ENCODE peak calls at places on chromosomes 5 and 9, in ten cellular contexts. U is fibroblast of gingiva; D is IMR-90; R is GM18507; T is activated T-cell treated with anti-CD3 and anti-CD28 coated beads, Interleukin-2, amount 50 U/mL, for 72 hours; A is type B pancreatic cell; S is hypothalamus; O is upper lobe of right lung; Q is activated CD4-positive, alpha-beta memory T cell treated with anti-CD3 and anti-CD28 coated beads for 36 hours; B is stimulated activated naive B cell treated with anti-CD40 and anti-IgM and Interleukin-4, amounts not matched to agents 10 μg/mL and 1 μg/mL and 100 μg/mL, for 72 hours. L is an unnamed sample.

GRCh38 chr9:75001719-75002421 is 26.2 kb downstream of the CARNMT1 start:
- DNase-seq in U (peak; percentile 81), D (peak; percentile 91), R (no peak), T (peak; percentile 19), A (no peak), S (no peak), O (no peak), Q (no peak), B (peak; percentile 1), L (no peak)

GRCh38 chr9:94905606-94906005 is 179.1 kb downstream of the AOPEP start:
- DNase-seq in U (no peak), D (no peak), R (no peak), T (no peak), A (no peak), S (no peak), O (no peak), Q (no peak), B (no peak), L (no peak)

GRCh38 chr9:76415731-76416130 is 21.5 kb upstream of the RFK start:
- DNase-seq in U (peak; percentile 48), D (no peak), R (no peak), T (no peak), A (no peak), S (no peak), O (no peak), Q (no peak), B (no peak), L (no peak)

GRCh38 chr5:15365040-15365439 is 134.9 kb upstream of the FBXL7 start:
- DNase-seq in U (peak; percentile 9), D (no peak), R (no peak), T (no peak), A (no peak), S (no peak), O (no peak), Q (no peak), B (no peak), L (no peak)

GRCh38 chr9:128416432-128417019 is 4.1 kb upstream of the CERCAM start:
- DNase-seq in U (no peak), D (no peak), R (no peak), T (no peak), A (no peak), S (no peak), O (no peak), Q (no peak), B (no peak), L (no peak)

GRCh38 chr9:4435197-4435596 is 55.1 kb upstream of the SLC1A1 start:
- DNase-seq in U (peak; percentile 61), D (peak; percentile 23), R (no peak), T (no peak), A (no peak), S (no peak), O (no peak), Q (no peak), B (no peak), L (no peak)

GRCh38 chr9:5375091-5375490 is 35.4 kb upstream of the RLN1 start:
- DNase-seq in U (no peak), D (no peak), R (no peak), T (peak; percentile 32), A (no peak), S (no peak), O (no peak), Q (peak; percentile 76), B (no peak), L (no peak)

GRCh38 chr5:9877473-9877872 is 247.3 kb upstream of the TAS2R1 start:
- DNase-seq in U (no peak), D (no peak), R (no peak), T (no peak), A (no peak), S (no peak), O (no peak), Q (no peak), B (no peak), L (no peak)

GRCh38 chr9:113911850-113912249 is 35.7 kb downstream of the ZNF618 start:
- DNase-seq in U (no peak), D (no peak), R (no peak), T (no peak), A (no peak), S (no peak), O (no peak), Q (no peak), B (no peak), L (no peak)

GRCh38 chr5:121273818-121274433 is 577.8 kb upstream of the FTMT start:
- DNase-seq in U (peak; percentile 87), D (peak; percentile 93), R (no peak), T (no peak), A (no peak), S (no peak), O (no peak), Q (no peak), B (no peak), L (no peak)

GRCh38 chr5:59042201-59042600 is 459.3 kb downstream of the RAB3C start:
- DNase-seq in U (peak; percentile 73), D (peak; percentile 63), R (no peak), T (no peak), A (no peak), S (no peak), O (no peak), Q (no peak), B (no peak), L (no peak)

GRCh38 chr5:15703901-15704300 is 203.9 kb downstream of the FBXL7 start:
- DNase-seq in U (peak; percentile 79), D (no peak), R (no peak), T (no peak), A (no peak), S (no peak), O (no peak), Q (no peak), B (no peak), L (no peak)

GRCh38 chr5:73654171-73654811 is 28.3 kb downstream of the ARHGEF28 start:
- DNase-seq in U (no peak), D (peak; percentile 69), R (no peak), T (no peak), A (no peak), S (no peak), O (no peak), Q (no peak), B (no peak), L (no peak)

GRCh38 chr5:41414598-41414997 is 95.8 kb downstream of the PLCXD3 start:
- DNase-seq in U (peak; percentile 89), D (peak; percentile 96), R (no peak), T (no peak), A (no peak), S (no peak), O (no peak), Q (no peak), B (no peak), L (no peak)

GRCh38 chr9:96858018-96858573 is 3.8 kb upstream of the ZNF782 start:
- DNase-seq in U (no peak), D (peak; percentile 26), R (no peak), T (no peak), A (no peak), S (no peak), O (no peak), Q (no peak), B (no peak), L (no peak)

GRCh38 chr9:130298663-130299279 is 33.2 kb downstream of the HMCN2 start:
- DNase-seq in U (no peak), D (no peak), R (no peak), T (no peak), A (no peak), S (no peak), O (no peak), Q (no peak), B (no peak), L (no peak)

GRCh38 chr5:180041501-180042274 is 29.9 kb downstream of the RNF130 start:
- DNase-seq in U (no peak), D (no peak), R (no peak), T (no peak), A (no peak), S (no peak), O (no peak), Q (no peak), B (no peak), L (no peak)

GRCh38 chr9:21047315-21047714 is 15.9 kb upstream of the HACD4 start:
- DNase-seq in U (no peak), D (no peak), R (no peak), T (no peak), A (no peak), S (no peak), O (no peak), Q (no peak), B (no peak), L (no peak)

GRCh38 chr5:98259595-98259994 is 513.9 kb upstream of the RGMB start:
- DNase-seq in U (no peak), D (no peak), R (no peak), T (no peak), A (no peak), S (no peak), O (no peak), Q (no peak), B (no peak), L (no peak)

GRCh38 chr5:88675758-88676636 is 207.0 kb downstream of the MEF2C start:
- DNase-seq in U (no peak), D (peak; percentile 58), R (no peak), T (no peak), A (no peak), S (no peak), O (peak; percentile 66), Q (no peak), B (no peak), L (no peak)

GRCh38 chr9:95852059-95853032 is 23.1 kb upstream of the ERCC6L2 start:
- DNase-seq in U (no peak), D (peak; percentile 87), R (peak; percentile 35), T (peak; percentile 53), A (no peak), S (no peak), O (no peak), Q (no peak), B (peak; percentile 41), L (no peak)

GRCh38 chr5:126852916-126853315 is 76.0 kb downstream of the LMNB1 start:
- DNase-seq in U (no peak), D (no peak), R (no peak), T (peak; percentile 19), A (no peak), S (no peak), O (no peak), Q (no peak), B (no peak), L (no peak)

GRCh38 chr9:16031486-16031885 is 478.6 kb downstream of the CCDC171 start:
- DNase-seq in U (no peak), D (no peak), R (no peak), T (no peak), A (no peak), S (no peak), O (no peak), Q (no peak), B (no peak), L (no peak)

GRCh38 chr5:66223637-66224036 is 79.5 kb downstream of the SREK1 start:
- DNase-seq in U (peak; percentile 8), D (no peak), R (no peak), T (no peak), A (no peak), S (peak; percentile 22), O (no peak), Q (peak; percentile 17), B (no peak), L (no peak)

GRCh38 chr9:126621919-126622735 is 8.4 kb downstream of the LMX1B start:
- DNase-seq in U (no peak), D (no peak), R (no peak), T (no peak), A (no peak), S (no peak), O (no peak), Q (no peak), B (no peak), L (no peak)

GRCh38 chr5:80034962-80035821 is at the start of gene THBS4:
- DNase-seq in U (no peak), D (no peak), R (no peak), T (peak; percentile 36), A (no peak), S (peak; percentile 14), O (no peak), Q (no peak), B (no peak), L (no peak)

GRCh38 chr9:75200892-75201470 is 112.7 kb downstream of the OSTF1 start:
- DNase-seq in U (peak; percentile 21), D (peak; percentile 49), R (no peak), T (peak; percentile 26), A (no peak), S (no peak), O (no peak), Q (no peak), B (no peak), L (no peak)

GRCh38 chr5:963673-964531 is 44.7 kb upstream of the NKD2 start:
- DNase-seq in U (no peak), D (peak; percentile 88), R (no peak), T (peak; percentile 76), A (no peak), S (no peak), O (no peak), Q (peak; percentile 74), B (peak; percentile 74), L (peak; percentile 56)